ENCODE peak calls at places on chromosomes 7 and 10, in seven cellular contexts. One of them, this sample, is unnamed.

GRCh38 chr10:70053896-70054641 is 1.4 kb downstream of the MACROH2A2 start:
- DNase-seq in epithelial cell of esophagus: peak; percentile 28
- DNase-seq in activated CD4-positive, CD25-positive, alpha-beta regulatory T cell: no peak
- DNase-seq in transverse colon: peak; percentile 23
- DNase-seq in T47D: peak; percentile 39
- DNase-seq in stimulated activated naive B cell treated with anti-CD40 and anti-IgM and Interleukin-4, amounts not matched to agents 10 μg/mL and 1 μg/mL and 100 μg/mL, for 72 hours: no peak
- DNase-seq in H9: peak; percentile 41
- DNase-seq in this sample: no peak

GRCh38 chr10:266974-267425 is 131.7 kb downstream of the ZMYND11 start:
- DNase-seq in epithelial cell of esophagus: peak; percentile 46
- DNase-seq in activated CD4-positive, CD25-positive, alpha-beta regulatory T cell: no peak
- DNase-seq in transverse colon: no peak
- DNase-seq in T47D: no peak
- DNase-seq in stimulated activated naive B cell treated with anti-CD40 and anti-IgM and Interleukin-4, amounts not matched to agents 10 μg/mL and 1 μg/mL and 100 μg/mL, for 72 hours: no peak
- DNase-seq in H9: no peak
- DNase-seq in this sample: no peak

GRCh38 chr10:112407696-112408095 is 33.8 kb downstream of the ACSL5 start:
- DNase-seq in epithelial cell of esophagus: no peak
- DNase-seq in activated CD4-positive, CD25-positive, alpha-beta regulatory T cell: no peak
- DNase-seq in transverse colon: no peak
- DNase-seq in T47D: no peak
- DNase-seq in stimulated activated naive B cell treated with anti-CD40 and anti-IgM and Interleukin-4, amounts not matched to agents 10 μg/mL and 1 μg/mL and 100 μg/mL, for 72 hours: no peak
- DNase-seq in H9: no peak
- DNase-seq in this sample: no peak

GRCh38 chr7:142864980-142865747 is 10.3 kb downstream of the EPHB6 start:
- DNase-seq in epithelial cell of esophagus: no peak
- DNase-seq in activated CD4-positive, CD25-positive, alpha-beta regulatory T cell: no peak
- DNase-seq in transverse colon: no peak
- DNase-seq in T47D: no peak
- DNase-seq in stimulated activated naive B cell treated with anti-CD40 and anti-IgM and Interleukin-4, amounts not matched to agents 10 μg/mL and 1 μg/mL and 100 μg/mL, for 72 hours: no peak
- DNase-seq in H9: no peak
- DNase-seq in this sample: no peak

GRCh38 chr10:75655791-75656451 is 224.5 kb downstream of the LRMDA start:
- DNase-seq in epithelial cell of esophagus: no peak
- DNase-seq in activated CD4-positive, CD25-positive, alpha-beta regulatory T cell: no peak
- DNase-seq in transverse colon: no peak
- DNase-seq in T47D: no peak
- DNase-seq in stimulated activated naive B cell treated with anti-CD40 and anti-IgM and Interleukin-4, amounts not matched to agents 10 μg/mL and 1 μg/mL and 100 μg/mL, for 72 hours: no peak
- DNase-seq in H9: no peak
- DNase-seq in this sample: no peak

GRCh38 chr7:43905954-43906326 is 456 bp downstream of the URGCP start:
- DNase-seq in epithelial cell of esophagus: peak; percentile 41
- DNase-seq in activated CD4-positive, CD25-positive, alpha-beta regulatory T cell: no peak
- DNase-seq in transverse colon: peak; percentile 27
- DNase-seq in T47D: peak; percentile 51
- DNase-seq in stimulated activated naive B cell treated with anti-CD40 and anti-IgM and Interleukin-4, amounts not matched to agents 10 μg/mL and 1 μg/mL and 100 μg/mL, for 72 hours: no peak
- DNase-seq in H9: peak; percentile 45
- DNase-seq in this sample: no peak

GRCh38 chr10:14838582-14839304 is 637 bp downstream of the HSPA14 start:
- DNase-seq in epithelial cell of esophagus: peak; percentile 24
- DNase-seq in activated CD4-positive, CD25-positive, alpha-beta regulatory T cell: no peak
- DNase-seq in transverse colon: peak; percentile 41
- DNase-seq in T47D: peak; percentile 18
- DNase-seq in stimulated activated naive B cell treated with anti-CD40 and anti-IgM and Interleukin-4, amounts not matched to agents 10 μg/mL and 1 μg/mL and 100 μg/mL, for 72 hours: peak; percentile 13
- DNase-seq in H9: peak; percentile 66
- DNase-seq in this sample: no peak

GRCh38 chr10:75505293-75505692 is 73.9 kb downstream of the LRMDA start:
- DNase-seq in epithelial cell of esophagus: no peak
- DNase-seq in activated CD4-positive, CD25-positive, alpha-beta regulatory T cell: no peak
- DNase-seq in transverse colon: no peak
- DNase-seq in T47D: no peak
- DNase-seq in stimulated activated naive B cell treated with anti-CD40 and anti-IgM and Interleukin-4, amounts not matched to agents 10 μg/mL and 1 μg/mL and 100 μg/mL, for 72 hours: no peak
- DNase-seq in H9: no peak
- DNase-seq in this sample: no peak

GRCh38 chr7:42494722-42495121 is 257.7 kb upstream of the GLI3 start:
- DNase-seq in epithelial cell of esophagus: peak; percentile 94
- DNase-seq in activated CD4-positive, CD25-positive, alpha-beta regulatory T cell: no peak
- DNase-seq in transverse colon: no peak
- DNase-seq in T47D: no peak
- DNase-seq in stimulated activated naive B cell treated with anti-CD40 and anti-IgM and Interleukin-4, amounts not matched to agents 10 μg/mL and 1 μg/mL and 100 μg/mL, for 72 hours: no peak
- DNase-seq in H9: no peak
- DNase-seq in this sample: no peak

GRCh38 chr7:15685358-15686181 is 913 bp downstream of the MEOX2 start:
- DNase-seq in epithelial cell of esophagus: peak; percentile 21
- DNase-seq in activated CD4-positive, CD25-positive, alpha-beta regulatory T cell: no peak
- DNase-seq in transverse colon: no peak
- DNase-seq in T47D: no peak
- DNase-seq in stimulated activated naive B cell treated with anti-CD40 and anti-IgM and Interleukin-4, amounts not matched to agents 10 μg/mL and 1 μg/mL and 100 μg/mL, for 72 hours: no peak
- DNase-seq in H9: peak; percentile 71
- DNase-seq in this sample: peak; percentile 27